ENCODE peak calls at places on chromosomes 3 and 15, in nine cellular contexts. O is lower lobe of right lung; G is CD8-positive, alpha-beta T cell; R is cardiac fibroblast; Z is left ventricle myocardium inferior; J is thoracic aorta; L is psoas muscle; T is stomach; F is suprapubic skin. X is an unnamed sample.

GRCh38 chr15:82135645-82136044 is 89.8 kb upstream of the MEX3B start:
- DNase-seq in R (peak; percentile 80), O (no peak), J (no peak), T (no peak), F (no peak), G (no peak), Z (no peak), L (no peak), X (no peak)

GRCh38 chr3:154954750-154955149 is 125.4 kb upstream of the MME start:
- DNase-seq in T (no peak), L (no peak), F (no peak), O (no peak), R (peak; percentile 85), Z (no peak), J (no peak), G (no peak), X (no peak)

GRCh38 chr15:86164222-86164898 is 84.7 kb downstream of the AGBL1 start:
- DNase-seq in Z (no peak), G (no peak), O (no peak), F (no peak), R (no peak), L (peak; percentile 66), J (no peak), T (no peak), X (no peak)

GRCh38 chr15:98865397-98866339 is 141.9 kb downstream of the PGPEP1L start:
- DNase-seq in F (peak; percentile 89), G (peak; percentile 76), L (peak; percentile 76), T (peak; percentile 78), O (peak; percentile 86), R (peak; percentile 82), J (no peak), Z (peak; percentile 79), X (peak; percentile 44)

GRCh38 chr3:74129611-74130010 is 484.8 kb downstream of the CNTN3 start:
- DNase-seq in G (no peak), Z (no peak), R (no peak), O (no peak), F (no peak), T (no peak), J (no peak), L (no peak), X (no peak)

GRCh38 chr3:101781166-101781565 is 2.2 kb downstream of the NXPE3 start:
- DNase-seq in G (no peak), F (no peak), T (no peak), L (no peak), R (peak; percentile 34), O (no peak), Z (no peak), J (no peak), X (no peak)

GRCh38 chr15:40815042-40815678 is 7.9 kb upstream of the DNAJC17 start:
- DNase-seq in J (no peak), T (peak; percentile 37), Z (no peak), L (no peak), G (no peak), O (no peak), R (peak; percentile 31), F (no peak), X (no peak)

GRCh38 chr3:158725348-158725966 is 6.8 kb downstream of the RARRES1 start:
- DNase-seq in R (peak; percentile 99), Z (no peak), G (no peak), J (peak; percentile 66), F (no peak), L (peak; percentile 49), O (no peak), T (no peak), X (no peak)

GRCh38 chr3:39808467-39809180 is 785 bp upstream of the MYRIP start:
- DNase-seq in R (no peak), Z (no peak), G (no peak), J (no peak), T (peak; percentile 40), F (no peak), L (no peak), O (no peak), X (no peak)

GRCh38 chr3:122572940-122573412 is 4.5 kb upstream of the PARP15 start:
- DNase-seq in F (no peak), J (no peak), G (peak; percentile 54), T (peak; percentile 34), R (peak; percentile 65), O (peak; percentile 58), Z (no peak), L (no peak), X (peak; percentile 49)

GRCh38 chr3:144128117-144128892 is 156.7 kb downstream of the DIPK2A start:
- DNase-seq in R (no peak), O (no peak), J (no peak), L (no peak), T (no peak), F (no peak), G (no peak), Z (no peak), X (peak; percentile 54)

GRCh38 chr15:100663066-100663465 is 60.7 kb downstream of the ASB7 start:
- DNase-seq in Z (no peak), G (no peak), J (no peak), L (no peak), F (no peak), O (no peak), T (no peak), R (no peak), X (no peak)

GRCh38 chr15:73575636-73576247 is 57.4 kb downstream of the NPTN start:
- DNase-seq in F (no peak), L (no peak), R (peak; percentile 61), Z (peak; percentile 60), J (no peak), T (peak; percentile 78), O (peak; percentile 54), G (no peak), X (no peak)

GRCh38 chr3:52483577-52484495 is 11.3 kb upstream of the STAB1 start:
- DNase-seq in L (peak; percentile 33), O (peak; percentile 28), R (no peak), G (no peak), F (no peak), J (no peak), Z (no peak), T (no peak), X (no peak)

GRCh38 chr3:64141476-64141875 is 83.8 kb downstream of the PRICKLE2 start:
- DNase-seq in F (no peak), J (no peak), T (no peak), Z (no peak), O (no peak), G (no peak), L (no peak), R (no peak), X (no peak)

GRCh38 chr3:8280161-8280560 is 221.5 kb upstream of the LMCD1 start:
- DNase-seq in L (no peak), O (no peak), R (no peak), J (no peak), G (no peak), Z (no peak), T (no peak), F (no peak), X (no peak)

GRCh38 chr3:11768604-11769003 is 78.1 kb downstream of the TAMM41 start:
- DNase-seq in T (no peak), L (no peak), F (no peak), Z (no peak), G (no peak), R (no peak), J (no peak), O (no peak), X (no peak)

GRCh38 chr3:195302436-195302835 is 31.5 kb upstream of the XXYLT1 start:
- DNase-seq in L (no peak), R (peak; percentile 18), T (no peak), G (no peak), Z (no peak), F (no peak), J (no peak), O (no peak), X (no peak)

GRCh38 chr3:195307711-195308110 is 36.8 kb upstream of the XXYLT1 start:
- DNase-seq in G (no peak), F (no peak), T (no peak), L (no peak), J (no peak), Z (no peak), O (no peak), R (no peak), X (no peak)

GRCh38 chr3:195306359-195306758 is 35.4 kb upstream of the XXYLT1 start:
- DNase-seq in O (no peak), F (no peak), L (no peak), Z (no peak), J (no peak), G (no peak), R (no peak), T (no peak), X (no peak)
- TF ChIP-seq CTCF in O (no peak), F (no peak), L (no peak), Z (no peak), J (no peak), G (no peak), R (no peak), T (no peak), X (no peak)

GRCh38 chr3:117358717-117359314 is 649.2 kb downstream of the TUSC7 start:
- DNase-seq in J (no peak), R (no peak), G (no peak), T (no peak), O (no peak), L (no peak), F (no peak), Z (no peak), X (no peak)

GRCh38 chr3:117349566-117349965 is 640.0 kb downstream of the TUSC7 start:
- DNase-seq in Z (no peak), R (no peak), O (no peak), F (no peak), T (no peak), J (no peak), G (no peak), L (no peak), X (no peak)

GRCh38 chr3:117350386-117350785 is 640.8 kb downstream of the TUSC7 start:
- DNase-seq in G (no peak), T (no peak), F (no peak), L (no peak), Z (no peak), O (no peak), R (no peak), J (no peak), X (no peak)

GRCh38 chr3:117356296-117356695 is 646.7 kb downstream of the TUSC7 start:
- DNase-seq in R (no peak), O (no peak), F (no peak), L (no peak), T (no peak), G (no peak), Z (no peak), J (no peak), X (no peak)

GRCh38 chr3:117355566-117355965 is 646.0 kb downstream of the TUSC7 start:
- DNase-seq in T (no peak), Z (no peak), L (no peak), G (no peak), F (no peak), O (no peak), R (peak; percentile 15), J (no peak), X (peak; percentile 11)
- TF ChIP-seq CTCF in T (peak; percentile 35), Z (peak; percentile 35), L (no peak), G (no peak), F (no peak), O (no peak), R (no peak), J (no peak), X (peak; percentile 27)

GRCh38 chr3:132789959-132790358 is 67.8 kb upstream of the NPHP3 start:
- DNase-seq in O (no peak), F (no peak), T (no peak), J (no peak), L (no peak), R (no peak), Z (no peak), G (no peak), X (no peak)
- TF ChIP-seq CTCF in O (no peak), F (no peak), T (no peak), J (no peak), L (no peak), R (no peak), Z (no peak), G (no peak), X (no peak)

GRCh38 chr3:110180733-110181132 is 843.4 kb upstream of the DPPA4 start:
- DNase-seq in Z (peak; percentile 14), O (no peak), F (no peak), J (no peak), R (peak; percentile 54), L (peak; percentile 12), T (no peak), G (no peak), X (no peak)
- TF ChIP-seq CTCF in Z (peak; percentile 28), O (no peak), F (no peak), J (no peak), R (no peak), L (no peak), T (no peak), G (no peak), X (no peak)